ENCODE peak calls at places on chromosome 10, in six cellular contexts. T, G, S, F, O and U are unnamed samples.

GRCh38 chr10:132175907-132176581 is 10.7 kb upstream of the DPYSL4 start:
- DNase-seq in T (peak; percentile 64), G (no peak), S (no peak), F (peak; percentile 70), O (no peak), U (peak; percentile 61)

GRCh38 chr10:34194259-34194658 is 620.8 kb downstream of the PARD3 start:
- DNase-seq in T (no peak), G (peak; percentile 35), S (no peak), F (no peak), O (no peak), U (no peak)

GRCh38 chr10:97072851-97073665 is 112.7 kb downstream of the SLIT1 start:
- DNase-seq in T (peak; percentile 85), G (peak; percentile 73), S (peak; percentile 81), F (peak; percentile 61), O (peak; percentile 62), U (peak; percentile 89)

GRCh38 chr10:124032982-124033886 is 60.2 kb downstream of the CHST15 start:
- DNase-seq in T (no peak), G (peak; percentile 77), S (peak; percentile 58), F (no peak), O (no peak), U (no peak)

GRCh38 chr10:102624751-102625330 is 19.4 kb upstream of the TRIM8 start:
- DNase-seq in T (no peak), G (no peak), S (no peak), F (no peak), O (no peak), U (no peak)

GRCh38 chr10:19946245-19946644 is 130.0 kb downstream of the PLXDC2 start:
- DNase-seq in T (no peak), G (no peak), S (no peak), F (no peak), O (no peak), U (no peak)

GRCh38 chr10:80486151-80486692 is 32.1 kb downstream of the TSPAN14 start:
- DNase-seq in T (no peak), G (no peak), S (no peak), F (no peak), O (no peak), U (no peak)

GRCh38 chr10:101011517-101012423 is 12.2 kb downstream of the LZTS2 start:
- DNase-seq in T (peak; percentile 67), G (peak; percentile 22), S (peak; percentile 78), F (no peak), O (no peak), U (no peak)

GRCh38 chr10:126309193-126309592 is 79.1 kb downstream of the ADAM12 start:
- DNase-seq in T (no peak), G (no peak), S (no peak), F (no peak), O (no peak), U (peak; percentile 3)